ENCODE peak calls at places on chromosomes 12 and 14, in eight cellular contexts. M is A172; E is neuronal stem cell; T is ovary; R is HuH-7; D is caudate nucleus; A is activated CD4-positive, alpha-beta T cell treated with anti-CD3 and anti-CD28 coated beads, Interleukin-2, amount 50 U/mL, for 4 hours; Q is hippocampal formation. W is an unnamed sample.

GRCh38 chr12:76558684-76559276 is 791 bp downstream of the OSBPL8 start:
- DNase-seq in M (peak), E (peak), T (peak), R (peak), D (peak), A (peak), Q (peak), W (peak)

GRCh38 chr12:50751921-50752721 is 11.8 kb upstream of the ATF1 start:
- DNase-seq in M (peak), E (no peak), T (no peak), R (no peak), D (no peak), A (no peak), Q (no peak), W (peak)

GRCh38 chr12:14394317-14395058 is 29.0 kb downstream of the ATF7IP start:
- DNase-seq in M (peak), E (peak), T (no peak), R (peak), D (no peak), A (no peak), Q (no peak), W (peak)

GRCh38 chr14:59280961-59281360 is 92.5 kb downstream of the DAAM1 start:
- DNase-seq in M (no peak), E (no peak), T (no peak), R (no peak), D (no peak), A (no peak), Q (no peak), W (no peak)

GRCh38 chr12:110641512-110641911 is 27.6 kb downstream of the TCTN1 start:
- DNase-seq in M (no peak), E (peak), T (peak), R (no peak), D (peak), A (no peak), Q (no peak), W (no peak)

GRCh38 chr12:10252201-10252600 is 39.5 kb downstream of the GABARAPL1 start:
- DNase-seq in M (no peak), E (no peak), T (no peak), R (no peak), D (no peak), A (no peak), Q (no peak), W (no peak)

GRCh38 chr14:51188566-51189185 is 51.4 kb upstream of the TMX1 start:
- DNase-seq in M (no peak), E (no peak), T (no peak), R (no peak), D (peak), A (no peak), Q (no peak), W (no peak)

GRCh38 chr14:103194256-103195045 is 71.2 kb downstream of the TNFAIP2 start:
- DNase-seq in M (peak), E (no peak), T (no peak), R (no peak), D (no peak), A (no peak), Q (no peak), W (peak)

GRCh38 chr12:24960222-24960855 is 11.4 kb upstream of the BCAT1 start:
- DNase-seq in M (peak), E (no peak), T (no peak), R (peak), D (no peak), A (no peak), Q (no peak), W (peak)

W was measured in mesenchymal stem cell.